ENCODE peak calls at places on chromosomes 4 and X, in ten cellular contexts. D, B, C, J, E, T, I, A, O and W are unnamed samples.

GRCh38 chr4:77073106-77073858 is 2.5 kb downstream of the CCNI start:
- DNase-seq in D (no peak), B (no peak), C (no peak), J (no peak), E (peak), T (no peak), I (no peak), A (no peak), O (peak), W (no peak)

GRCh38 chrX:39311646-39312045 is 510.4 kb downstream of the MID1IP1 start:
- DNase-seq in D (no peak), B (no peak), C (no peak), J (no peak), E (peak), T (no peak), I (no peak), A (no peak), O (no peak), W (no peak)

GRCh38 chrX:11976663-11977062 is 161.6 kb upstream of the FRMPD4 start:
- DNase-seq in D (no peak), B (no peak), C (no peak), J (no peak), E (no peak), T (no peak), I (no peak), A (no peak), O (no peak), W (no peak)

GRCh38 chr4:4477796-4478195 is 64.1 kb downstream of the STX18 start:
- DNase-seq in D (no peak), B (no peak), C (no peak), J (no peak), E (no peak), T (no peak), I (no peak), A (no peak), O (peak), W (no peak)

GRCh38 chr4:54229631-54230478 is 762 bp downstream of the PDGFRA start:
- DNase-seq in D (no peak), B (peak), C (no peak), J (no peak), E (no peak), T (no peak), I (peak), A (peak), O (peak), W (no peak)

GRCh38 chrX:65588795-65589194 is 54.2 kb upstream of the LAS1L start:
- DNase-seq in D (no peak), B (no peak), C (no peak), J (no peak), E (no peak), T (no peak), I (no peak), A (no peak), O (no peak), W (no peak)

GRCh38 chr4:164949448-164950118 is 27.9 kb downstream of the TRIM61 start:
- DNase-seq in D (no peak), B (no peak), C (no peak), J (no peak), E (no peak), T (no peak), I (no peak), A (no peak), O (no peak), W (no peak)

GRCh38 chrX:136030357-136031225 is 45.4 kb downstream of the SLC9A6 start:
- DNase-seq in D (peak), B (no peak), C (peak), J (no peak), E (peak), T (no peak), I (no peak), A (no peak), O (peak), W (no peak)

GRCh38 chr4:185881427-185881826 is 69.4 kb upstream of the SORBS2 start:
- DNase-seq in D (no peak), B (no peak), C (no peak), J (no peak), E (no peak), T (no peak), I (no peak), A (no peak), O (no peak), W (no peak)

GRCh38 chrX:2351321-2351720 is 149.5 kb downstream of the DHRSX start:
- DNase-seq in D (no peak), B (no peak), C (no peak), J (no peak), E (peak), T (no peak), I (no peak), A (no peak), O (peak), W (no peak)

GRCh38 chr4:40629401-40630334 is at the start of gene RBM47:
- DNase-seq in D (peak), B (peak), C (peak), J (no peak), E (peak), T (peak), I (peak), A (peak), O (peak), W (no peak)

GRCh38 chr4:142126890-142127497 is 490.6 kb downstream of the IL15 start:
- DNase-seq in D (peak), B (peak), C (peak), J (peak), E (peak), T (peak), I (peak), A (peak), O (peak), W (no peak)

GRCh38 chr4:179097741-179098140 is 1655.5 kb upstream of the AGA start:
- DNase-seq in D (no peak), B (no peak), C (no peak), J (no peak), E (no peak), T (peak), I (no peak), A (no peak), O (peak), W (no peak)

GRCh38 chrX:138982350-138982749 is 270.8 kb upstream of the FGF13 start:
- DNase-seq in D (no peak), B (no peak), C (no peak), J (no peak), E (no peak), T (no peak), I (no peak), A (no peak), O (no peak), W (no peak)

GRCh38 chr4:78200949-78201348 is 143.8 kb downstream of the FRAS1 start:
- DNase-seq in D (no peak), B (no peak), C (no peak), J (no peak), E (no peak), T (no peak), I (no peak), A (no peak), O (no peak), W (no peak)

GRCh38 chr4:125368161-125368560 is 53.4 kb downstream of the FAT4 start:
- DNase-seq in D (no peak), B (no peak), C (no peak), J (peak), E (peak), T (no peak), I (no peak), A (no peak), O (peak), W (no peak)

GRCh38 chr4:64736999-64737853 is 328.0 kb upstream of the TECRL start:
- DNase-seq in D (no peak), B (no peak), C (no peak), J (no peak), E (no peak), T (no peak), I (no peak), A (no peak), O (no peak), W (no peak)

GRCh38 chrX:102887687-102888086 is 49.4 kb upstream of the RAB40AL start:
- DNase-seq in D (no peak), B (no peak), C (no peak), J (no peak), E (no peak), T (no peak), I (no peak), A (no peak), O (no peak), W (no peak)

GRCh38 chr4:2797545-2798305 is 4.8 kb downstream of the SH3BP2 start:
- DNase-seq in D (no peak), B (no peak), C (peak), J (no peak), E (no peak), T (no peak), I (no peak), A (peak), O (no peak), W (no peak)

GRCh38 chr4:55258152-55258863 is 87.7 kb upstream of the SRD5A3 start:
- DNase-seq in D (no peak), B (no peak), C (no peak), J (peak), E (peak), T (no peak), I (no peak), A (no peak), O (no peak), W (no peak)

GRCh38 chr4:15198070-15198727 is 195.9 kb downstream of the CPEB2 start:
- DNase-seq in D (no peak), B (no peak), C (no peak), J (no peak), E (no peak), T (no peak), I (no peak), A (no peak), O (peak), W (no peak)

GRCh38 chr4:81919238-81919637 is 447.5 kb upstream of the RASGEF1B start:
- DNase-seq in D (no peak), B (peak), C (no peak), J (no peak), E (peak), T (no peak), I (peak), A (no peak), O (peak), W (no peak)

GRCh38 chr4:113094327-113094726 is 44.9 kb downstream of the ANK2 start:
- DNase-seq in D (no peak), B (no peak), C (no peak), J (no peak), E (no peak), T (no peak), I (no peak), A (no peak), O (no peak), W (no peak)

GRCh38 chr4:9898596-9899345 is 117.3 kb downstream of the DRD5 start:
- DNase-seq in D (peak), B (no peak), C (peak), J (peak), E (peak), T (peak), I (peak), A (no peak), O (peak), W (peak)

GRCh38 chr4:109313168-109314133 is 11.0 kb upstream of the COL25A1 start:
- DNase-seq in D (no peak), B (no peak), C (no peak), J (no peak), E (no peak), T (no peak), I (no peak), A (no peak), O (no peak), W (no peak)

GRCh38 chrX:46876901-46877300 is 35.3 kb upstream of the JADE3 start:
- DNase-seq in D (no peak), B (no peak), C (no peak), J (no peak), E (no peak), T (no peak), I (no peak), A (no peak), O (no peak), W (no peak)

GRCh38 chr4:13543648-13544555 is at the start of gene NKX3-2:
- DNase-seq in D (no peak), B (peak), C (no peak), J (no peak), E (no peak), T (no peak), I (peak), A (no peak), O (peak), W (no peak)

GRCh38 chr4:187304131-187304530 is 580.5 kb upstream of the FAT1 start:
- DNase-seq in D (no peak), B (peak), C (no peak), J (no peak), E (no peak), T (no peak), I (no peak), A (no peak), O (no peak), W (no peak)

GRCh38 chrX:137982791-137983190 is 416.9 kb downstream of the ZIC3 start:
- DNase-seq in D (no peak), B (no peak), C (no peak), J (no peak), E (no peak), T (no peak), I (no peak), A (no peak), O (no peak), W (no peak)

GRCh38 chr4:105225500-105225899 is 78.8 kb downstream of the TET2 start:
- DNase-seq in D (no peak), B (no peak), C (no peak), J (no peak), E (no peak), T (no peak), I (no peak), A (no peak), O (no peak), W (no peak)

GRCh38 chr4:73676881-73677323 is 56.7 kb upstream of the RASSF6 start:
- DNase-seq in D (no peak), B (peak), C (no peak), J (no peak), E (peak), T (peak), I (no peak), A (no peak), O (peak), W (no peak)

GRCh38 chrX:16005899-16006298 is 117.5 kb upstream of the GRPR start:
- DNase-seq in D (no peak), B (no peak), C (no peak), J (no peak), E (no peak), T (no peak), I (no peak), A (no peak), O (no peak), W (no peak)